ENCODE peak calls at places on chromosomes 2 and 18, in four cellular contexts. E is MM.1S, I is GM23248, R is HCT116. O is an unnamed sample.

GRCh38 chr2:68119504-68119903 is 38.2 kb upstream of the PNO1 start:
- DNase-seq in E (no peak), I (no peak), R (no peak), O (no peak)

GRCh38 chr2:86746903-86747302 is 26.8 kb downstream of the RMND5A start:
- DNase-seq in E (no peak), I (no peak), R (no peak), O (no peak)

GRCh38 chr2:26401739-26402541 is at the start of gene DRC1:
- DNase-seq in E (no peak), I (peak), R (no peak), O (no peak)

GRCh38 chr2:59173325-59173724 is 932.2 kb upstream of the FANCL start:
- DNase-seq in E (no peak), I (no peak), R (no peak), O (no peak)

GRCh38 chr2:176473177-176473576 is 203.9 kb downstream of the MTX2 start:
- DNase-seq in E (peak), I (peak), R (no peak), O (no peak)

GRCh38 chr2:166057363-166058169 is 70.3 kb downstream of the SCN1A start:
- DNase-seq in E (peak), I (peak), R (no peak), O (peak)

GRCh38 chr2:19900536-19901200 is 1.1 kb downstream of the TTC32 start:
- DNase-seq in E (peak), I (peak), R (no peak), O (peak)

GRCh38 chr2:146031158-146031557 is 1511.2 kb upstream of the ZEB2 start:
- DNase-seq in E (no peak), I (no peak), R (no peak), O (no peak)

GRCh38 chr2:3491306-3491705 is 28.0 kb downstream of the ADI1 start:
- DNase-seq in E (no peak), I (no peak), R (no peak), O (peak)

GRCh38 chr2:40658917-40659316 is 207.0 kb upstream of the SLC8A1 start:
- DNase-seq in E (no peak), I (peak), R (no peak), O (no peak)

GRCh38 chr2:25310965-25311865 is 30.5 kb downstream of the DNMT3A start:
- DNase-seq in E (no peak), I (no peak), R (peak), O (no peak)

GRCh38 chr2:153873062-153874048 is 1.6 kb downstream of the GALNT13 start:
- DNase-seq in E (no peak), I (no peak), R (no peak), O (no peak)
- TF ChIP-seq EZH2phosphoT487 in E (no peak), I (no peak), R (no peak), O (no peak)

GRCh38 chr2:85160946-85161625 is 27.9 kb downstream of the TCF7L1 start:
- DNase-seq in E (no peak), I (peak), R (no peak), O (no peak)
- TF ChIP-seq EZH2phosphoT487 in E (no peak), I (no peak), R (no peak), O (no peak)

DNA sequence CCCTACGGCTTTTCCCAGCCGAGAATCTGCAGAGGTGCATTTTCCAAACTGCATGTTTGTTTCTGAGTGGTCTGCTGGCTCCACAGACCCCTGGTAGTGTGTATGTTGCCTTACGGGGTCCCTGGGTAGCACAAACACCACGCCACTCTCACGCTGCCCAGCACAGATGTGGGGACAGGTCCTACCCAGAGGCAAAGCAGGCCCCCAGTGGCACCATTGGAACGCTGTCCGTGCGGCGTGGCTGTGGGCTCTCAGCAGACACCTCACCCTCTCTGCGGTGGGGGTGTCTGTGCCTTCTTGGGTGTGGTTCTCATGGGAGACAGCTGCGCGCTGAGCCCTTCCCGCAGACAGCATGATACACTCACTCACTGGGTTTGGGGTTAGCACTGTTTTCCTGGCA is 137.4 kb downstream of the NFATC1 start:
- DNase-seq in E (no peak), I (no peak), R (no peak), O (no peak)
- TF ChIP-seq EZH2phosphoT487 in E (no peak), I (no peak), R (no peak), O (no peak)

GRCh38 chr18:33821503-33821902 is 243.5 kb downstream of the ASXL3 start:
- DNase-seq in E (no peak), I (peak), R (no peak), O (no peak)

GRCh38 chr18:33830210-33830609 is 252.2 kb downstream of the ASXL3 start:
- DNase-seq in E (no peak), I (no peak), R (no peak), O (no peak)

GRCh38 chr18:33831424-33831823 is 253.4 kb downstream of the ASXL3 start:
- DNase-seq in E (no peak), I (no peak), R (no peak), O (no peak)

GRCh38 chr18:33828949-33829348 is 250.9 kb downstream of the ASXL3 start:
- DNase-seq in E (no peak), I (no peak), R (no peak), O (no peak)

DNA sequence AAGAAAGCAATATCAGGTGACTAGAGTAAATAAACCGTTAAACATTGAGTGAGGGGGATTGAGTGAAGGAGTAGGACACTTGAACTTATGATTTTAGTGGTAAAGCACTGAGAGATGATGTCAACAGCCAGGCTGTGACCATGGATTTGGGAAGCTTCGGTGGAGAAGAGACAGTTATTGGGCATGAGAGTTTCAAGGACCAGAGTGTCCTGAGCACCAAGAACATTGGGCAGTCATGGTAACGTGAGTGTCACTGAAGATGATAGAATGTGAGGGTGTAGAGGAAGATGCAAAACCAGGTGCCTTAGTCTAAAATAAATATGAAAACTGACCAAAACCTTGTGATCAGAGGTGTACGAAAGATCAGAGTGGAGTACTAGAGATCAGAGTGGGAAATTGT is 248.1 kb downstream of the ASXL3 start:
- DNase-seq in E (no peak), I (no peak), R (no peak), O (no peak)
- TF ChIP-seq EZH2phosphoT487 in E (no peak), I (no peak), R (no peak), O (no peak)

GRCh38 chr2:159904565-159905281 is 106.7 kb upstream of the CD302 start:
- DNase-seq in E (peak), I (peak), R (no peak), O (no peak)
- TF ChIP-seq EZH2phosphoT487 in E (no peak), I (no peak), R (no peak), O (no peak)

DNA sequence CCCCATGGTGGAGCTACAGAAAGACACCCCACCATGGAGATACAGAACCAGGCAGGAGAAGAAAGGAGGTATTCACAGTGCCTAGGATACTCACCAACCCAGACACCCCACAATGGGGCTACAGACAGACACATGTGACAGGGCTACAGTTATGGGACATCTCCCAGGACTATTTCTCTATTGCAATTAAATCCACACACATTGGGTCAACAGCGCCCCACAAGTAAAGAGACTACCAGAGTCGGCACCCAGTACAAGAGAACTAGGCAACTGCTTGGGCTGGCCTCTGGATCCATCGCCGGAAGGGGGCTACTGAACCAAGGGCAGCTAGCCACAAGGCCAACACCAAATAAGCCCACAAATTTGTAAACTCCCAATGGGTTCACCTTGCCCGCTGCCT is 310.1 kb upstream of the NCKAP5 start:
- DNase-seq in E (no peak), I (no peak), R (no peak), O (no peak)
- TF ChIP-seq EZH2phosphoT487 in E (no peak), I (no peak), R (no peak), O (no peak)

GRCh38 chr18:13620818-13621445 is 105.4 kb downstream of the FAM210A start:
- DNase-seq in E (no peak), I (no peak), R (no peak), O (no peak)
- TF ChIP-seq EZH2phosphoT487 in E (no peak), I (no peak), R (no peak), O (no peak)

O was measured in OCI-LY7.